ENCODE peak calls at places on chromosomes 3 and 15, in seven cellular contexts. N, V, J, T, S, L and F are unnamed samples.

GRCh38 chr3:126571078-126571477 is 12.3 kb upstream of the C3orf22 start:
- DNase-seq in T (no peak), S (no peak), J (no peak), V (no peak), N (no peak), L (no peak), F (no peak)

GRCh38 chr3:12679468-12679867 is 15.6 kb upstream of the RAF1 start:
- DNase-seq in S (no peak), V (no peak), N (peak), T (no peak), L (no peak), J (peak), F (no peak)

GRCh38 chr15:36356978-36357582 is 222.3 kb upstream of the CDIN1 start:
- DNase-seq in L (no peak), T (no peak), V (no peak), S (no peak), J (no peak), N (no peak), F (no peak)

GRCh38 chr3:51389423-51390183 is 1.5 kb upstream of the RBM15B start:
- DNase-seq in V (peak), T (peak), L (peak), S (peak), J (peak), N (peak), F (peak)

GRCh38 chr3:164458986-164459385 is 619.3 kb downstream of the SI start:
- DNase-seq in L (no peak), V (no peak), T (no peak), N (no peak), J (no peak), S (no peak), F (no peak)

GRCh38 chr3:52671676-52672075 is 14.0 kb downstream of the PBRM1 start:
- DNase-seq in N (no peak), S (no peak), T (no peak), V (no peak), L (no peak), J (no peak), F (no peak)

GRCh38 chr3:30282052-30282708 is 324.2 kb upstream of the TGFBR2 start:
- DNase-seq in L (no peak), J (no peak), S (no peak), T (no peak), N (no peak), V (no peak), F (no peak)

GRCh38 chr3:47394140-47394855 is 13.5 kb downstream of the PTPN23 start:
- DNase-seq in S (no peak), T (no peak), N (no peak), L (no peak), V (no peak), J (no peak), F (no peak)

DNA sequence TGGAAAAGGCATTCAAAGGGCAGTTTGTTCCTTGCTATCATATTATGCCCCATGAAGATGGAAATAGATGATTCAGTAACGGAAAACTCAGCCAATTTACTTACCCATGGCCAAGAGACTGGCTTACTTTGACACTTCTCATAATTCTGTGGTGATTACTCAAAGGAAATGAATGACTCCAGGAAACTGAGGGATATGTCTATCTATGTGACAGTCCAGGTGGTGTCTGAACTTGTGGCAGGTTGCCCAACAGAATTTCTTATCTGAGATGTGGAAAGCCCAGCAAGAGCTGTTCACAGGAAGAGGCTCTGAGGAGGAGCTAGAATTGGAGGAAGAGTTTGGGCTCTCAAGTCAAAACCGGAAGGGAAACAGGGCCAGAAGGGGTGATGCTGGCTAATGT is 91.2 kb downstream of the KCNAB1 start:
- DNase-seq in N (no peak), T (no peak), V (no peak), J (no peak), S (no peak), L (no peak), F (no peak)
- TF ChIP-seq CTCF in N (no peak), T (no peak), V (no peak), J (no peak), S (no peak), L (no peak), F (no peak)

GRCh38 chr3:4581040-4581439 is 87.9 kb downstream of the ITPR1 start:
- DNase-seq in V (no peak), S (no peak), N (no peak), J (no peak), L (no peak), T (no peak), F (no peak)

GRCh38 chr3:4580346-4581019 is 87.3 kb downstream of the ITPR1 start:
- DNase-seq in V (no peak), S (no peak), T (no peak), L (no peak), J (no peak), N (no peak), F (no peak)

GRCh38 chr3:4582634-4583033 is 89.5 kb downstream of the ITPR1 start:
- DNase-seq in N (no peak), T (no peak), S (no peak), V (no peak), L (no peak), J (no peak), F (no peak)

GRCh38 chr3:4581905-4582611 is 88.9 kb downstream of the ITPR1 start:
- DNase-seq in T (no peak), L (no peak), J (no peak), V (no peak), N (no peak), S (no peak), F (no peak)

DNA sequence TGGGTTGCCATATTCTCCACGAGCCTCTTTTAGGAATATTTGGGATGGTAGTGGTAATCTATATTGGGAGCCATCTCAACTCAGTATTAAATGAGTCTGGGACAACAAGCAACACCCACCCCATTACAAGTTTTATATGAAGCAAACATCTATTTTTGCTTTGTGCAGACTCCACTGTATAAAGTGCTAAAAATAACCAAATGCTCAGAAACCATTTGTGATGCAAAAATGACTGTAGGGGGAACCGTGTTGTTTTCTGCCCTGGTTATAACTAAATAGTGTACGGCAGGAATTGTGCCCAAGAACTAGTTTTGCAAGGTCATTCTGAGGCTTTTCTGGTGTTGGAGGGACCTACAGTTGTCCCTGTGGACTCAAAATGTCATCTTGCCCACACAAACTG is 88.3 kb downstream of the ITPR1 start:
- DNase-seq in T (no peak), J (no peak), V (no peak), L (no peak), S (no peak), N (no peak), F (no peak)
- TF ChIP-seq CTCF in T (no peak), J (no peak), V (no peak), L (no peak), S (no peak), N (no peak), F (no peak)

GRCh38 chr3:117128876-117129275 is 419.3 kb downstream of the TUSC7 start:
- DNase-seq in T (no peak), J (no peak), V (no peak), S (no peak), N (no peak), L (no peak), F (no peak)

GRCh38 chr3:117130222-117130621 is 420.6 kb downstream of the TUSC7 start:
- DNase-seq in S (no peak), V (no peak), J (no peak), N (no peak), T (no peak), L (no peak), F (no peak)

GRCh38 chr3:117128133-117128532 is 418.6 kb downstream of the TUSC7 start:
- DNase-seq in N (no peak), S (no peak), T (no peak), L (no peak), J (no peak), V (no peak), F (no peak)

GRCh38 chr3:117126460-117126859 is 416.9 kb downstream of the TUSC7 start:
- DNase-seq in J (no peak), N (no peak), S (no peak), L (no peak), T (no peak), V (no peak), F (no peak)

GRCh38 chr3:117127147-117127546 is 417.6 kb downstream of the TUSC7 start:
- DNase-seq in T (no peak), V (no peak), S (no peak), J (no peak), N (no peak), L (no peak), F (no peak)
- TF ChIP-seq CTCF in T (no peak), V (no peak), S (no peak), J (peak), N (no peak), L (no peak), F (peak)

GRCh38 chr3:79406175-79406574 is 361.6 kb downstream of the ROBO1 start:
- DNase-seq in L (no peak), N (no peak), T (no peak), J (no peak), S (no peak), V (no peak), F (no peak)
- TF ChIP-seq CTCF in L (no peak), N (no peak), T (no peak), J (peak), S (no peak), V (peak), F (no peak)